ENCODE peak calls at places on chromosome 6, in seven cellular contexts. I is CD4-positive, CD25-positive, alpha-beta regulatory T cell; Q is CD8-positive, alpha-beta T cell; A is dorsolateral prefrontal cortex; T is fibroblast of pulmonary artery; W is NB4; Z is MM.1S. O is an unnamed sample.

GRCh38 chr6:137277971-137278602 is 58.9 kb upstream of the IFNGR1 start:
- DNase-seq in I (no peak), Q (no peak), A (no peak), T (peak), W (no peak), Z (no peak), O (no peak)

GRCh38 chr6:169793408-169793807 is 42.0 kb downstream of the ERMARD start:
- DNase-seq in I (no peak), Q (no peak), A (no peak), T (no peak), W (no peak), Z (no peak), O (peak)

GRCh38 chr6:109124219-109124618 is 28.9 kb downstream of the CEP57L1 start:
- DNase-seq in I (no peak), Q (no peak), A (no peak), T (no peak), W (no peak), Z (no peak), O (no peak)

GRCh38 chr6:134835998-134836397 is 113.9 kb downstream of the ALDH8A1 start:
- DNase-seq in I (no peak), Q (no peak), A (no peak), T (peak), W (no peak), Z (no peak), O (no peak)

GRCh38 chr6:3561745-3562144 is 104.9 kb upstream of the SLC22A23 start:
- DNase-seq in I (no peak), Q (no peak), A (no peak), T (peak), W (peak), Z (no peak), O (peak)

GRCh38 chr6:54085526-54085925 is 25.7 kb upstream of the MLIP start:
- DNase-seq in I (no peak), Q (no peak), A (no peak), T (peak), W (no peak), Z (no peak), O (no peak)

GRCh38 chr6:106975699-106976032 is 1.1 kb upstream of the CD24 start:
- DNase-seq in I (no peak), Q (no peak), A (no peak), T (peak), W (peak), Z (no peak), O (no peak)

GRCh38 chr6:21461844-21462518 is 131.6 kb upstream of the SOX4 start:
- DNase-seq in I (no peak), Q (no peak), A (no peak), T (no peak), W (peak), Z (no peak), O (no peak)

GRCh38 chr6:66307490-66307889 is 600.5 kb upstream of the EYS start:
- DNase-seq in I (no peak), Q (no peak), A (no peak), T (no peak), W (no peak), Z (no peak), O (no peak)

GRCh38 chr6:20640181-20640580 is 105.9 kb downstream of the CDKAL1 start:
- DNase-seq in I (no peak), Q (no peak), A (no peak), T (no peak), W (no peak), Z (no peak), O (no peak)

GRCh38 chr6:2919401-2919800 is 16.3 kb upstream of the SERPINB9 start:
- DNase-seq in I (no peak), Q (no peak), A (no peak), T (no peak), W (no peak), Z (no peak), O (no peak)

GRCh38 chr6:134466751-134467525 is 149.0 kb upstream of the SGK1 start:
- DNase-seq in I (no peak), Q (no peak), A (no peak), T (no peak), W (no peak), Z (no peak), O (no peak)

GRCh38 chr6:54892831-54893230 is 46.3 kb downstream of the FAM83B start:
- DNase-seq in I (no peak), Q (no peak), A (no peak), T (peak), W (peak), Z (no peak), O (no peak)

GRCh38 chr6:18467741-18468140 is 80.6 kb downstream of the RNF144B start:
- DNase-seq in I (no peak), Q (no peak), A (no peak), T (no peak), W (no peak), Z (no peak), O (no peak)

GRCh38 chr6:112117554-112117953 is 30.2 kb downstream of the FAM229B start:
- DNase-seq in I (no peak), Q (no peak), A (no peak), T (peak), W (peak), Z (no peak), O (no peak)

GRCh38 chr6:149484733-149485700 is at the start of gene ZC3H12D:
- DNase-seq in I (peak), Q (peak), A (no peak), T (no peak), W (peak), Z (no peak), O (peak)

GRCh38 chr6:88220493-88220892 is 54.3 kb upstream of the CNR1 start:
- DNase-seq in I (no peak), Q (no peak), A (no peak), T (peak), W (peak), Z (peak), O (no peak)

GRCh38 chr6:41901882-41902519 is 6.8 kb upstream of the USP49 start:
- DNase-seq in I (peak), Q (peak), A (no peak), T (peak), W (peak), Z (no peak), O (peak)

GRCh38 chr6:33672808-33673207 is 38.7 kb downstream of the UQCC2 start:
- DNase-seq in I (no peak), Q (no peak), A (no peak), T (peak), W (peak), Z (no peak), O (no peak)

GRCh38 chr6:1190361-1190760 is 121.5 kb upstream of the FOXQ1 start:
- DNase-seq in I (no peak), Q (no peak), A (no peak), T (peak), W (no peak), Z (no peak), O (no peak)

GRCh38 chr6:140360651-140361050 is 986.2 kb upstream of the CITED2 start:
- DNase-seq in I (no peak), Q (no peak), A (no peak), T (no peak), W (no peak), Z (no peak), O (no peak)

GRCh38 chr6:26064619-26065257 is 22.5 kb upstream of the HFE start:
- DNase-seq in I (peak), Q (peak), A (no peak), T (peak), W (peak), Z (peak), O (peak)

GRCh38 chr6:104134876-104135275 is 724.8 kb downstream of the HACE1 start:
- DNase-seq in I (no peak), Q (no peak), A (no peak), T (peak), W (no peak), Z (no peak), O (no peak)

GRCh38 chr6:56637640-56638039 is 5.0 kb downstream of the DST start:
- DNase-seq in I (no peak), Q (no peak), A (no peak), T (peak), W (peak), Z (peak), O (peak)

GRCh38 chr6:137676888-137677287 is 182.7 kb upstream of the OLIG3 start:
- DNase-seq in I (no peak), Q (no peak), A (no peak), T (no peak), W (no peak), Z (peak), O (no peak)

GRCh38 chr6:111788779-111789276 is 84.4 kb downstream of the FYN start:
- DNase-seq in I (no peak), Q (no peak), A (no peak), T (peak), W (peak), Z (no peak), O (no peak)

GRCh38 chr6:156167289-156168076 is 609.7 kb upstream of the ARID1B start:
- DNase-seq in I (no peak), Q (no peak), A (no peak), T (peak), W (no peak), Z (no peak), O (no peak)

GRCh38 chr6:144063246-144063743 is 32.1 kb downstream of the SF3B5 start:
- DNase-seq in I (no peak), Q (no peak), A (no peak), T (no peak), W (no peak), Z (no peak), O (no peak)

GRCh38 chr6:158047120-158047518 is 65.5 kb downstream of the SYNJ2 start:
- DNase-seq in I (no peak), Q (peak), A (no peak), T (no peak), W (peak), Z (no peak), O (peak)

DNA sequence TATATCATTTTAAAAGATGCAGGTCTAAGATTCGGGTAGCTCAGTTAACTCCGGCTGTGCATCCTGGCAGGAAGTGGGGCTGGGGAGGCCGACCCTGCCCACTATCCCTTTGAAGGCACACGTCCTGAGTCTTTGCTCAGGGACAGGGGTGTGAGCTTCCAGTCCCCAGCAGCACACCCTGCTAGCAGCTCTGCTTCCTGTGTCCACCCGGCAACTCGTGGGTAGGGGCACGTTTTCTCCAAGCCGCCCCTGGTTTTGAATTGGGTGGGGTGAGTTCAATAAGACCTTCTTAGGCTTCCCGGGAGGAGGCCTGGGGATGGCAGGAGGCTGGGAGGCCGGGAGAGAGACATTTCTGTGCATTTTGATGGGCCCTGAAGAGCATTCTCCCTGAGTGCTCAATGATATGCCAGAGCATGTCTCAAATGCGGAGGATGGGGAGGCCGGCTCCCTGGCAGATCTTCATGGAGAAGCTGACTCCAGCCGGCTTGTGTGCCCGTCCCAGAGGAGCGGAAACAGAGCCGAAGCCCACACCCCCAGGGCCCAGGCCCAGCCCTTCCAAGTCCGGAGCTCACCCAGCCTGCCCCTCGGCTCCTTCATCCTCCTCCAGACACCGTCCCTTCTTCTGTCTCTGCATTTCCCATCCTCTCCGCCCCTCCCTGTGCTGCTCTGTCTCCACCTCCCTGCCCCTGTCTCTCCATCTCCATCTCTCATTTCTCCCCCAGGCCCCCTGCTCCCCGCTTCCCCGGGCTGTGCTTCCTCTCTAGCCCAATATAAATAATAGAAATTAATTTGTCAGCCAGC is 36.3 kb upstream of the ZFAND3 start:
- DNase-seq in I (no peak), Q (no peak), A (peak), T (no peak), W (no peak), Z (no peak), O (no peak)
- H3K4me3 ChIP-seq in I (no peak), Q (peak), A (peak), T (peak), W (no peak), Z (no peak), O (no peak)

GRCh38 chr6:164561656-164562055 is 747.7 kb downstream of the C6orf118 start:
- DNase-seq in I (no peak), Q (no peak), A (no peak), T (no peak), W (no peak), Z (no peak), O (no peak)
- H3K4me3 ChIP-seq in I (no peak), Q (no peak), A (no peak), T (no peak), W (no peak), Z (no peak), O (no peak)

DNA sequence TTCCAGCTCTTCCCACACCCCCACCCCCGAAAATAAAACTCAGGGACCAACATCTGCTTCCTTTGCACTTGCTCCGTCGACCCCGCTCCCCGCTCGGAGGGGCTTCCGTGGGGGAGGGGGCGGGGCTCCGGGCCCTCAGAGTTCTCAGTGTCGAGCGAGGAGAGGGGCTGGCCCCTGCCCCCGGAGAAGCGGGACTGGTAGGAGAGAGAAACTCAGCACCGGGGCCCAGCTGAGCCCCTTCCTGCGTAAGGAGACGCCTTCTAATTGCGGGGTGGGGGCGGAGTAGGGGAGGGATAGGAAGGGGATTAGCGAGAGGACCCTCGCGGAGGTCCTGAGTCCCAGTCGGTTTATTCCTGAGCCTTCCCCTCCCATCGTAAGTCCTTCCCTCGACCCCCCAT is 22.3 kb upstream of the SLC22A7 start:
- DNase-seq in I (no peak), Q (no peak), A (no peak), T (no peak), W (no peak), Z (no peak), O (no peak)
- H3K4me3 ChIP-seq in I (peak), Q (peak), A (peak), T (no peak), W (no peak), Z (no peak), O (no peak)

GRCh38 chr6:80210618-80211017 is 104.1 kb downstream of the BCKDHB start:
- DNase-seq in I (no peak), Q (no peak), A (no peak), T (peak), W (no peak), Z (no peak), O (no peak)
- H3K4me3 ChIP-seq in I (no peak), Q (no peak), A (no peak), T (no peak), W (no peak), Z (no peak), O (no peak)

O was measured in Jurkat, Clone E6-1.